ENCODE peak calls at places on chromosomes 11 and 22, in ten cellular contexts. R, M, J, Z, S, A, E, I, O and P are unnamed samples.

GRCh38 chr11:3049430-3050243 is 7.6 kb downstream of the CARS1 start:
- DNase-seq in O (peak; percentile 82), M (peak; percentile 60), E (peak; percentile 94), Z (no peak), J (peak; percentile 98), A (peak; percentile 95), I (peak; percentile 67), S (peak; percentile 55), R (peak; percentile 94), P (peak; percentile 41)

GRCh38 chr11:35927730-35928129 is 16.1 kb upstream of the LDLRAD3 start:
- DNase-seq in I (peak; percentile 84), J (peak; percentile 38), A (peak; percentile 94), S (no peak), O (peak; percentile 97), M (peak; percentile 21), E (peak; percentile 75), Z (no peak), R (no peak), P (no peak)

GRCh38 chr11:72405009-72405408 is 29.3 kb downstream of the CLPB start:
- DNase-seq in R (no peak), M (no peak), O (no peak), E (no peak), J (no peak), A (no peak), Z (no peak), I (no peak), S (no peak), P (no peak)

GRCh38 chr11:76355172-76355571 is 25.8 kb downstream of the THAP12 start:
- DNase-seq in A (no peak), Z (no peak), M (no peak), O (no peak), S (no peak), J (no peak), R (no peak), E (no peak), I (no peak), P (no peak)

GRCh38 chr22:32596471-32596870 is 121.9 kb downstream of the FBXO7 start:
- DNase-seq in S (no peak), J (no peak), Z (no peak), M (no peak), I (no peak), R (no peak), E (no peak), O (peak; percentile 68), A (no peak), P (no peak)

GRCh38 chr11:128184981-128185380 is 402.4 kb downstream of the ETS1 start:
- DNase-seq in S (no peak), Z (no peak), M (no peak), A (no peak), I (no peak), E (no peak), J (no peak), O (no peak), R (no peak), P (no peak)

GRCh38 chr11:58796333-58797049 is 48.0 kb downstream of the GLYATL2 start:
- DNase-seq in A (no peak), I (no peak), S (no peak), Z (no peak), E (no peak), M (no peak), R (no peak), J (no peak), O (no peak), P (no peak)

GRCh38 chr22:41264408-41264941 is 21.5 kb downstream of the RANGAP1 start:
- DNase-seq in Z (no peak), A (no peak), S (no peak), M (no peak), E (no peak), R (no peak), J (no peak), O (no peak), I (no peak), P (no peak)

GRCh38 chr22:38937541-38937940 is 19.9 kb upstream of the APOBEC3A start:
- DNase-seq in A (no peak), R (no peak), I (no peak), Z (no peak), E (no peak), J (no peak), O (no peak), M (no peak), S (no peak), P (no peak)

GRCh38 chr11:111566324-111566723 is 25.8 kb downstream of the LAYN start:
- DNase-seq in O (no peak), A (no peak), I (no peak), M (no peak), Z (no peak), R (no peak), J (no peak), E (no peak), S (no peak), P (no peak)
- TF ChIP-seq CTCF in O (no peak), A (no peak), I (no peak), M (no peak), Z (no peak), R (no peak), J (no peak), E (no peak), S (no peak), P (no peak)

GRCh38 chr22:46521994-46522393 is 15.4 kb downstream of the CELSR1 start:
- DNase-seq in S (no peak), I (no peak), A (no peak), E (no peak), J (no peak), O (no peak), R (no peak), Z (no peak), M (no peak), P (no peak)

GRCh38 chr22:46526484-46526839 is 11.0 kb downstream of the CELSR1 start:
- DNase-seq in I (no peak), O (no peak), Z (no peak), R (no peak), A (no peak), E (no peak), S (no peak), M (no peak), J (no peak), P (no peak)

GRCh38 chr22:46525681-46526483 is 11.5 kb downstream of the CELSR1 start:
- DNase-seq in S (no peak), I (peak; percentile 70), O (peak; percentile 68), Z (no peak), M (no peak), J (no peak), A (no peak), R (no peak), E (no peak), P (no peak)

GRCh38 chr22:46522743-46523300 is 14.6 kb downstream of the CELSR1 start:
- DNase-seq in M (no peak), R (no peak), S (no peak), J (no peak), E (no peak), O (no peak), Z (no peak), I (no peak), A (no peak), P (no peak)

DNA sequence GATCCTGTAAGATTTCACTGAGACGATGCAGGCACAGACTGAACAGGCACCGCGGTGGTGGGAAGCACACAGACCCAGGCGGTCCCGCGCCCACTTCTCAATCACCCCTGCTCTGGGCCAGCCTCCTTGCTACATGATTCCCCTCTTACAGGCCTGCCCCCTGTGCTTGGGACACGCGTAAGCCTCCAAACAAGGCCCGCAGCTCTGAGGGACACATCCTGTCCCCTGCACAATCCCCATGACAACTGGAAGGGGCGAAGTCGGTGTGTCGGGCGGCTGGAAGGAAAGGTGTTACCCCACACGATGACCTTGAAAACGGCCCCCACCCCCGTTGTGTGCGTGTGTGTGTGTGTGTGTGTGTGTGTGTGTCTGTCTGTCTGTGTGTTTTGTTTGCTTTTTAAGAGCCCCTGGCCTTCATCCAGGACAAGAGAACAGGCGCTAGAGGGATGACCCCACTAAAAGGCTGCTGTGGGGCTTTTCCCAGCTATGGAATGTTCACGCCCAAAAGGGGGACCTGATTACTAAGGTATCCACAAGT is 13.1 kb downstream of the CELSR1 start:
- DNase-seq in Z (no peak), S (no peak), R (no peak), M (no peak), A (no peak), E (no peak), J (no peak), I (no peak), O (peak; percentile 40), P (no peak)
- H3K27me3 ChIP-seq in Z (no peaks in the 10 kb centered on the region), S (no peaks in the 10 kb centered on the region), R (peaks cover 42% of the 10 kb centered on the region), M (peaks cover 10% of the 10 kb centered on the region), A (no peaks in the 10 kb centered on the region), E (peaks cover 37% of the 10 kb centered on the region), J (peaks cover 25% of the 10 kb centered on the region), I (peaks cover 5% of the 10 kb centered on the region), O (no peaks in the 10 kb centered on the region), P (no peaks in the 10 kb centered on the region)

GRCh38 chr11:61757213-61757862 is 4.9 kb downstream of the MYRF start:
- DNase-seq in O (no peak), R (no peak), J (no peak), S (no peak), M (no peak), I (no peak), E (no peak), A (no peak), Z (no peak), P (no peak)
- TF ChIP-seq CTCF in O (no peak), R (no peak), J (no peak), S (no peak), M (no peak), I (no peak), E (no peak), A (no peak), Z (no peak), P (no peak)

GRCh38 chr22:43420991-43421665 is 9.3 kb downstream of the MPPED1 start:
- DNase-seq in A (no peak), J (no peak), S (no peak), I (peak; percentile 40), O (no peak), R (no peak), Z (no peak), E (no peak), M (no peak), P (no peak)

GRCh38 chr22:43419371-43420080 is 7.7 kb downstream of the MPPED1 start:
- DNase-seq in O (no peak), I (no peak), J (no peak), E (no peak), Z (no peak), R (no peak), M (no peak), A (no peak), S (no peak), P (no peak)

GRCh38 chr22:43418079-43418825 is 6.4 kb downstream of the MPPED1 start:
- DNase-seq in S (no peak), I (no peak), E (no peak), J (no peak), A (no peak), M (no peak), R (no peak), Z (no peak), O (no peak), P (no peak)

GRCh38 chr22:43413826-43414225 is 2.0 kb downstream of the MPPED1 start:
- DNase-seq in S (no peak), M (no peak), I (no peak), O (no peak), Z (no peak), A (no peak), J (no peak), R (no peak), E (no peak), P (no peak)

GRCh38 chr22:43417555-43417954 is 5.7 kb downstream of the MPPED1 start:
- DNase-seq in Z (peak; percentile 38), R (no peak), A (no peak), E (no peak), O (no peak), J (no peak), I (no peak), M (no peak), S (no peak), P (no peak)
- H3K27me3 ChIP-seq in Z (peaks cover 23% of the 10 kb centered on the region), R (peaks cover 31% of the 10 kb centered on the region), A (no peaks in the 10 kb centered on the region), E (peaks cover 74% of the 10 kb centered on the region), O (peaks cover 20% of the 10 kb centered on the region), J (peaks cover 72% of the 10 kb centered on the region), I (peaks cover 57% of the 10 kb centered on the region), M (no peaks in the 10 kb centered on the region), S (peaks cover 25% of the 10 kb centered on the region), P (no peaks in the 10 kb centered on the region)